ENCODE peak calls at places on chromosomes 1 and 21, in nine cellular contexts. O, P, Y, J, D, H, Q, A and S are unnamed samples.

GRCh38 chr1:47617381-47618221 is 179.8 kb downstream of the FOXD2 start:
- DNase-seq in P (no peak), J (no peak), Q (no peak), H (no peak), D (no peak), O (no peak), A (no peak), Y (no peak), S (no peak)

GRCh38 chr21:45260191-45260795 is 27.4 kb downstream of the POFUT2 start:
- DNase-seq in Y (no peak), O (no peak), H (no peak), D (no peak), J (no peak), Q (no peak), A (no peak), P (no peak), S (no peak)

GRCh38 chr1:32684167-32684811 is 18.3 kb downstream of the SYNC start:
- DNase-seq in O (no peak), J (no peak), P (peak; percentile 74), D (peak; percentile 75), A (peak; percentile 88), Y (peak; percentile 27), H (no peak), Q (peak; percentile 6), S (no peak)

GRCh38 chr1:157170677-157171515 is 32.7 kb upstream of the ETV3 start:
- DNase-seq in P (no peak), H (no peak), A (peak; percentile 33), J (peak; percentile 12), Y (no peak), Q (peak; percentile 31), D (peak; percentile 29), O (peak; percentile 73), S (no peak)

GRCh38 chr1:240149488-240150094 is 57.9 kb downstream of the FMN2 start:
- DNase-seq in Y (peak; percentile 17), O (peak; percentile 26), Q (peak; percentile 8), D (peak; percentile 29), P (peak; percentile 52), A (peak; percentile 42), J (peak; percentile 17), H (no peak), S (no peak)

GRCh38 chr1:200530551-200531261 is 89.8 kb downstream of the KIF14 start:
- DNase-seq in H (no peak), O (no peak), D (no peak), P (no peak), Q (no peak), A (no peak), Y (no peak), J (no peak), S (no peak)

GRCh38 chr1:185449378-185450101 is 132.5 kb upstream of the IVNS1ABP start:
- DNase-seq in Q (no peak), J (no peak), Y (no peak), A (no peak), D (no peak), H (no peak), P (no peak), O (no peak), S (no peak)

GRCh38 chr1:173870252-173871075 is 2.3 kb downstream of the ZBTB37 start:
- DNase-seq in Y (no peak), Q (no peak), P (no peak), A (no peak), O (no peak), H (no peak), D (no peak), J (no peak), S (peak; percentile 87)

GRCh38 chr1:212004888-212005287 is 30.5 kb downstream of the INTS7 start:
- DNase-seq in D (no peak), J (no peak), H (no peak), Q (no peak), O (no peak), P (no peak), A (no peak), Y (no peak), S (no peak)

GRCh38 chr1:50697440-50698421 is 262.3 kb downstream of the FAF1 start:
- DNase-seq in Y (peak; percentile 81), P (peak; percentile 62), H (no peak), D (no peak), O (no peak), A (peak; percentile 40), J (no peak), Q (no peak), S (no peak)

GRCh38 chr1:77683142-77683835 is 831 bp upstream of the ZZZ3 start:
- DNase-seq in P (peak; percentile 89), A (peak; percentile 95), H (peak; percentile 73), Q (peak; percentile 93), Y (peak; percentile 81), D (peak; percentile 78), J (peak; percentile 85), O (peak; percentile 97), S (peak; percentile 95)

GRCh38 chr1:182120411-182121258 is 59.1 kb upstream of the ZNF648 start:
- DNase-seq in H (no peak), Y (peak; percentile 77), D (peak; percentile 53), A (peak; percentile 43), O (no peak), P (no peak), Q (peak; percentile 66), J (peak; percentile 91), S (peak; percentile 37)

GRCh38 chr1:11831945-11832725 is 15.4 kb downstream of the NPPA start:
- DNase-seq in J (no peak), P (no peak), O (no peak), Q (no peak), Y (no peak), A (no peak), H (no peak), D (no peak), S (no peak)

GRCh38 chr1:154198756-154199562 is 7.1 kb upstream of the TPM3 start:
- DNase-seq in Y (peak; percentile 48), Q (peak; percentile 48), P (peak; percentile 69), A (peak; percentile 75), J (peak; percentile 71), O (peak; percentile 84), D (peak; percentile 90), H (no peak), S (peak; percentile 73)

GRCh38 chr1:70142120-70142519 is 63.3 kb downstream of the LRRC40 start:
- DNase-seq in H (no peak), Y (no peak), D (no peak), P (peak; percentile 45), O (no peak), A (peak; percentile 62), Q (no peak), J (no peak), S (no peak)

GRCh38 chr21:16476056-16476850 is 746.5 kb downstream of the USP25 start:
- DNase-seq in Y (peak; percentile 57), D (no peak), A (peak; percentile 18), O (no peak), J (no peak), P (no peak), Q (no peak), H (no peak), S (no peak)

GRCh38 chr21:26572026-26572425 is 1.1 kb downstream of the CYYR1 start:
- DNase-seq in P (no peak), A (no peak), Q (no peak), J (no peak), D (no peak), H (no peak), Y (no peak), O (no peak), S (no peak)
- H3K4me3 ChIP-seq in P (no peak overlapping the region), A (peak overlapping the region; percentile 71), Q (peak overlapping the region; percentile 59), J (no peak overlapping the region), D (no peak overlapping the region), H (peak overlapping the region; percentile 53), Y (peak overlapping the region; percentile 61), O (peak overlapping the region; percentile 79), S (no peak overlapping the region)

DNA sequence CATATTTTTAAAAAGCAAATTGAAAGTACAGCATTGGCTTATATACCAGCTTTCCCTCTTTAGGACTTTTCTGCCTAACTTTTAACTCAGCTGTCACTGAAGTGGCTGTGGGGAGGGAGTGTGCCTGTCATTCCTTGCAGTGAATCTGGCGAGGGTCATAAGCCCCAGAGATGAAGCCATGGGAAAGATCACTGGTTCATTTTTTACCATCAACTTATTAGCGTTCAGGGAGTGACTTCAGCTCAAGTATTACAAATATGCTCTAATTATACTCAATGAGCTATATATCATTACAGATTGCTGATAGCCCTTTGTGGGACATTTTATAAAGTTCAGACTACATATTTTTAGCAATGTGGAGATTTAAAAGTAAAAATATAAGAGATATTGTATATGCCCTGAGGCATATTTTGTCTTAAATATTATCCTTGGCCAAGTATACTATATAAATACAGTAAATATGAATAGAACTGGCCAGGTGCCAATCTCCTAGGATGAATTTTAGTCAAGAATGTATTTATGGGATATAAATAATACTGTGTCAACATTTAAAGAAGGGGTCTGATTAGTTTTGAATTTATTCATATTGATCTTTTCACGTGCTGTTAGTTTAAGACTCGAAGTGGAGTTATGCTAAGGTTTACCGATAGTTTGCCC is 4.4 kb downstream of the TGFB2 start:
- DNase-seq in Y (peak; percentile 47), H (no peak), A (no peak), J (no peak), P (no peak), D (no peak), O (no peak), Q (no peak), S (no peak)
- H3K27ac ChIP-seq in Y (peak overlapping the region; percentile 91), H (peak overlapping the region; percentile 86), A (peak overlapping the region; percentile 93), J (no peak overlapping the region), P (peak overlapping the region; percentile 28), D (peak overlapping the region; percentile 89), O (no peak overlapping the region), Q (peak overlapping the region; percentile 88), S (no peak overlapping the region)

DNA sequence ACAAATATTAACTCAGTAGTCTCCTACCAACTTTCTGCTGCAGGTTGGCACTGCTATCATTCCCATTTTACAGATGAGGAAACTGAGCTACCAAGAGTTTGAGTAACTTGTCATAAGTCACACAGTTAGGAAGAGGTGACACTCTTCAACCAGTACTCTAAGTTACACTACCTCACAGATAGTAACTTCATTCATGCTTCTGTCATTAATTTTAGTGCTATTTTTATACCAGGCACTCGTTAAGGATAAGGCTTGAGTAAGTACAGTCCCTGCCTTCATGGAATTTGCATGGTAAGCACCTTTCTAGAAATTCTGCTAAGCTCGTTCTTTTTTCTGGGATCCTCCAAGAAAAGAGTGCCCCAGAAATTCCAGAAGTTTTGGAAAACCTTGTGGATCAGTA is 78.7 kb downstream of the ZP4 start:
- DNase-seq in Q (no peak), J (no peak), A (no peak), P (no peak), H (no peak), Y (no peak), D (no peak), O (no peak), S (no peak)
- H3K4me3 ChIP-seq in Q (no peak overlapping the region), J (no peak overlapping the region), A (no peak overlapping the region), P (no peak overlapping the region), H (no peak overlapping the region), Y (no peak overlapping the region), D (no peak overlapping the region), O (no peak overlapping the region), S (no peak overlapping the region)

GRCh38 chr1:234768171-234768568 is 158.2 kb upstream of the IRF2BP2 start:
- DNase-seq in D (no peak), O (no peak), P (no peak), A (no peak), J (peak; percentile 56), Y (no peak), H (no peak), Q (no peak), S (no peak)
- H3K27ac ChIP-seq in D (no peak overlapping the region), O (no peak overlapping the region), P (no peak overlapping the region), A (no peak overlapping the region), J (peak overlapping the region; percentile 79), Y (no peak overlapping the region), H (no peak overlapping the region), Q (no peak overlapping the region), S (no peak overlapping the region)